ENCODE peak calls at places on chromosome 14, in four cellular contexts. C, L, P and S are unnamed samples.
A peak's percentile ranks its signal among the peaks of the same experiment; 100 is the strongest.

GRCh38 chr14:73741386-73741875 is 27.2 kb upstream of the PNMA1 start:
- DNase-seq in C (peak; percentile 76), L (peak; percentile 69), P (no peak), S (peak; percentile 80)

GRCh38 chr14:103279129-103280025 is 54.7 kb upstream of the EIF5 start:
- DNase-seq in C (no peak), L (no peak), P (no peak), S (no peak)

GRCh38 chr14:24032727-24033418 is 18.9 kb upstream of the CARMIL3 start:
- DNase-seq in C (no peak), L (no peak), P (peak; percentile 69), S (no peak)

GRCh38 chr14:32183151-32184048 is 18.4 kb upstream of the RNU6-7 start:
- DNase-seq in C (no peak), L (no peak), P (no peak), S (no peak)

GRCh38 chr14:77707355-77707723 is 484 bp downstream of the ALKBH1 start:
- DNase-seq in C (no peak), L (no peak), P (peak; percentile 16), S (peak; percentile 55)

GRCh38 chr14:22265319-22266140 is 323.5 kb downstream of the DAD1 start:
- DNase-seq in C (no peak), L (no peak), P (no peak), S (no peak)

GRCh38 chr14:75514673-75515630 is 7.3 kb upstream of the BATF start:
- DNase-seq in C (peak; percentile 71), L (peak; percentile 76), P (no peak), S (peak; percentile 61)

GRCh38 chr14:85852900-85853299 is 323.0 kb downstream of the FLRT2 start:
- DNase-seq in C (no peak), L (no peak), P (no peak), S (no peak)

GRCh38 chr14:21245813-21246212 is 23.4 kb downstream of the HNRNPC start:
- DNase-seq in C (no peak), L (no peak), P (no peak), S (no peak)

GRCh38 chr14:83118029-83118428 is 1584.4 kb upstream of the SEL1L start:
- DNase-seq in C (no peak), L (no peak), P (no peak), S (no peak)

GRCh38 chr14:89621009-89621421 is 204.0 kb upstream of the FOXN3 start:
- DNase-seq in C (peak; percentile 71), L (peak; percentile 68), P (no peak), S (no peak)

GRCh38 chr14:40269436-40269835 is 837.2 kb upstream of the FBXO33 start:
- DNase-seq in C (no peak), L (no peak), P (no peak), S (no peak)

GRCh38 chr14:68880581-68881105 is 87.8 kb upstream of the ZFP36L1 start:
- DNase-seq in C (no peak), L (no peak), P (no peak), S (no peak)

GRCh38 chr14:61533513-61534255 is 161.6 kb upstream of the HIF1A start:
- DNase-seq in C (no peak), L (no peak), P (no peak), S (no peak)